ENCODE peak calls at places on chromosomes 16 and 17, in seven cellular contexts. O is pancreas, B is kidney, X is uterus, E is lower lobe of right lung, M is ovary, N is HCT116. K is an unnamed sample. For H3K4me1 and H3K9me3, the result is how much of the 10 kb centered on the place peaks cover.

GRCh38 chr17:74354123-74354522 is 7.5 kb downstream of the BTBD17 start:
- DNase-seq in O (no peak), B (no peak), X (no peak), E (no peak), M (no peak), N (peak), K (no peak)

GRCh38 chr17:42034059-42034458 is 14.2 kb downstream of the NKIRAS2 start:
- DNase-seq in O (no peak), B (no peak), X (no peak), E (no peak), M (no peak), N (no peak), K (no peak)

GRCh38 chr16:59632266-59632855 is 898.2 kb upstream of the GOT2 start:
- DNase-seq in O (no peak), B (no peak), X (no peak), E (no peak), M (no peak), N (no peak), K (no peak)

GRCh38 chr16:9027070-9027799 is 63.5 kb upstream of the USP7 start:
- DNase-seq in O (no peak), B (no peak), X (no peak), E (no peak), M (no peak), N (no peak), K (no peak)

GRCh38 chr16:78821335-78821734 is 721.9 kb downstream of the WWOX start:
- DNase-seq in O (no peak), B (no peak), X (no peak), E (no peak), M (no peak), N (no peak), K (no peak)

GRCh38 chr16:87602005-87602790 is at the start of gene JPH3:
- DNase-seq in O (no peak), B (no peak), X (no peak), E (no peak), M (no peak), N (no peak), K (no peak)

GRCh38 chr17:44069974-44070454 is 521 bp upstream of the G6PC3 start:
- DNase-seq in O (no peak), B (peak), X (no peak), E (no peak), M (peak), N (peak), K (no peak)

GRCh38 chr17:72466199-72466598 is 345.4 kb downstream of the SOX9 start:
- DNase-seq in O (no peak), B (peak), X (no peak), E (no peak), M (no peak), N (no peak), K (no peak)

GRCh38 chr17:14372905-14373559 is 72.2 kb downstream of the HS3ST3B1 start:
- DNase-seq in O (no peak), B (no peak), X (no peak), E (no peak), M (no peak), N (no peak), K (no peak)

GRCh38 chr17:51682115-51682514 is 421.8 kb downstream of the UTP18 start:
- DNase-seq in O (no peak), B (no peak), X (no peak), E (no peak), M (no peak), N (no peak), K (no peak)

GRCh38 chr16:75204410-75204758 is 2.6 kb downstream of the CTRB2 start:
- DNase-seq in O (peak), B (no peak), X (no peak), E (peak), M (no peak), N (no peak), K (no peak)

GRCh38 chr17:61161615-61162134 is 238.0 kb upstream of the TBX2 start:
- DNase-seq in O (no peak), B (no peak), X (no peak), E (no peak), M (no peak), N (no peak), K (no peak)

GRCh38 chr17:64259922-64260321 is 3.1 kb downstream of the TEX2 start:
- DNase-seq in O (no peak), B (no peak), X (no peak), E (no peak), M (no peak), N (no peak), K (no peak)

DNA sequence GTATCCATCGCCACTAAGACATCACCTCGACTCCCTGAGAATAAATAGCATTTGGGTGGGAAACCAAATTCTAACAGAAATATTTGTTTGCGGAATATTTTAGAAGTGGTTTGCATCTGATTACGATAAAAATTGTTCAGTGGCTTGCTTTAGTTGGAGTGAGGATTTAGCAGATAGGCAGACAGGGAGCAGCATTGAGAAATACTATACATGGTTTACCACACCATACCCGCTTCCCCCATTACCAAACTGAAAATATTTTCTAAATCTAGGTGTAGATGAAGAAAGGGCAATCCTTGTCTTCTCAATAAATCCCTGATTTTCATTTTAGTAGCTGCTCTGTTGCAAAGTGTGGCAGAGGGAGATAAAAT is 895 bp upstream of the BAHCC1 start:
- DNase-seq in O (no peak), B (no peak), X (no peak), E (no peak), M (no peak), N (no peak), K (no peak)
- H3K4me1 ChIP-seq in O (under half), B (under half), X (under half), E (half or more), M (under half), N (under half), K (under half)

DNA sequence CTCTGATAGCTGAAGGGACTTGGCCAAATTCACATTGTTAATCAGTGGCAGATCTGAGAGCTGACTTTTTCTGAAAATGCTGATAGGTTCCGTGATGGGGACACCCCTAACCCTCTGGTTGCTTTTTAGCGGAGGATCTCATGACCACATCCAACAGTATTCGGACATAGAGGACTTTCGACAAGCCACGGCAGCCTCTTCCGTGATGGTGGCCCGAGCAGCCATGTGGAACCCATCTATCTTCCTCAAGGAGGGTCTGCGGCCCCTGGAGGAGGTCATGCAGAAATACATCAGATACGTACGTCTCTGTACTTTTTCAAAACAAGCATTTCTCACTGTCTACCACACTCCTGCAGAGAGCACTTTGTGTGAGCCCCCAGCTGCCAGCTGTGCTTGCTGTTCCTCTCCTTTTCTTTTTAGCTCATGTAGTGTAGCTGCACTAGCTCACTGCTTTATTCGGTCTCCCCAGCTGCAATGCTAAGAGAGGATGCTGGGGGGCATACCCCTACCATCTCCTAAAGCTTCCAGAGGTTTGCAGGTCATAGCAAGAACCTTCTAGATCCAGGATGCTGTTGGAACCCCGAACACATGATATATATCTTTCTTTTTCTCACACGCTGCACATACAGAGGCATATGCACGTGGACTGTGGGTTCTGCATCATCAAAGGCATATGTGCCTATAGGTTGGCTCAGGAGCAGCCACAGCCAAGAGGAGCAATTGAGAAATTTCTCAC is 14.2 kb upstream of the NFATC3 start:
- DNase-seq in O (no peak), B (no peak), X (no peak), E (no peak), M (no peak), N (no peak), K (no peak)
- TF ChIP-seq CTCF in O (no peak), B (no peak), X (no peak), E (no peak), M (no peak), N (no peak), K (no peak)

DNA sequence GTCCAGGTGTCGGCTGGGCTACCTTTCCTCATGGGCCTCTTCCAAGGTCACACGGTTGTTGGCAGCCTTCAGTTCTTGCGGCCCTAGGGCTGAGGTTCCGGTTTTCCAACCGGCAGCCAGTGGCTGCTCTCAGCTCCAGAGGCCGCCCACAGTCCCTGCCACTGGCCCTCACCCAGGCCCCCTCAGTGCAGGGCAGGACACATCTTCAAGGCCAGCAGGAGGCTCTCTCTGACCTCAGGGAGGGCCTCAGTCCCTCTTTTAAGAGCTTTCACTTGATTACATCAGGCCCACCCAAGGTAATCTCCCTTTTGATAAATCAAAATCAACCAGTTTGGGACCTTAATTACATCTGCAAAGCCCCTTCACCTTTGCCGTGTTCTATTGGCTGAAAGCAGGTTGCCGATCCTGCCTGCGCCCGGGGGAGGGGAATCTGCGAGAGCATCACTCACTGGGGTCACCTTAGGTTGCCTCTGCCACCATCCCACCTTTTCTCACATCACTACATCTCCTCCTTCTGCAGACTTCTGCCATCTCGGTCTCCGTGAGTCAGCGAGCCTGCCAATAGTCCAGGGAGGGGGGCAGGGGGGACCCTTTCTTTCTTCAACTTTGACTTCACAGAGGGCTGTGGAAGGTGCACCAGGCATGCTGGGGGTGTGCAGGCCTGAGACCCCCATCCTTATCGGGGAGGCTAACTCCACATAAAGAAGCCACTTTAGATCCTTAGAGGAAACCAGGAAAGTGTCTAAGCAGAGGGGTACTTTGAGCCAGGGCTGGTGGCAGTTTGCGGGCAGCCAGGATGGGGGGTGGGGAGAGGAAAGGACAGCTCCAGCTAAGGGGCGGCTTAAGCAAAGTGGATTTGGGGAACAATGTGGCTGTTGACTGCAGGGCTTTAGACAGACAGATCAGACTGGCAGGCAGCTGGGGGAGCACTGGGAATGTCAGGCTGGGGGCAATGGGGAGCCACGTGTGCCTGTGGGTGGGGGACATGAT is 28.8 kb upstream of the NXPH3 start:
- DNase-seq in O (no peak), B (no peak), X (no peak), E (no peak), M (no peak), N (no peak), K (no peak)
- H3K9me3 ChIP-seq in O (under half), B (under half), X (under half), E (under half), M (under half), N (under half), K (under half)

GRCh38 chr17:7477392-7478275 is 1.8 kb downstream of the ZBTB4 start:
- DNase-seq in O (no peak), B (peak), X (no peak), E (peak), M (peak), N (no peak), K (peak)
- H3K4me1 ChIP-seq in O (under half), B (under half), X (under half), E (under half), M (under half), N (under half), K (half or more)

DNA sequence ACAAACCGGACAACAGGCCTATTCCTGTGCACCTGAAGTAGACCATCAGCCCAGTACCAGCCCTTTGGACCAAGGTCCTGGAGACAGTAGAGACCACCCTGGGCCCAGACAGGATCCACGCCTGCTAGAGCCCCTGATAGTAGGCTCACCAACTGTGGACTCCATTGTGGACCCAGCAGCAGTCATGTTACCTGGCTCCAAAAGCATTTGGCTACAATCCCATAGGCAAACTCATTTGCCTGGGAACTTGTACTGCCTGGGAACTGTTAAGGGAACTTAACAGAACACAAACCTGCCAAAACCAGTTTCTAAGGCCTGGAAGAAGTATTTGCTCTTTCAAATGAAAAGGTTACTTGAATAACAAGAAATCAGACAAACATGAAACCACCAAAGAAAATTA is 10.0 kb upstream of the ACSM1 start:
- DNase-seq in O (peak), B (no peak), X (no peak), E (no peak), M (no peak), N (no peak), K (no peak)
- TF ChIP-seq CTCF in O (no peak), B (no peak), X (no peak), E (no peak), M (no peak), N (no peak), K (no peak)

DNA sequence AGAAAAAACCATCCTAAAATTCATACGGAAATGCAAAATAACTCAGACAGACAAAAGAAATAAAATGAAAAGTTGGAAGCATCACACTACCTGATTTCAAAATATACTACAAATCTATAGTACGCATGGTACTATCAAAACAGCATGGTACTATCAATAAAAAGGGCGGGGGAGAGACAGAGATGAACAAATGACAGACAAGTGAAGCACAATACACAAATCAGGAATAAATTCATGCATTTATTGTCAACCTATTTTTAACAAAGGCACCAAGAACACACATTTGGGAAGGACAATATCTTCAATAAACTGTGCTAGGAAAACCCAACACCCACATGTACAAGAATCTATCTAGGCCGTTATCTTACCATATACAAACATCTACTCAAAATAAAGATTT is 207.4 kb upstream of the WSB1 start:
- DNase-seq in O (no peak), B (no peak), X (no peak), E (no peak), M (no peak), N (no peak), K (no peak)
- H3K9me3 ChIP-seq in O (under half), B (under half), X (under half), E (under half), M (under half), N (under half), K (under half)

DNA sequence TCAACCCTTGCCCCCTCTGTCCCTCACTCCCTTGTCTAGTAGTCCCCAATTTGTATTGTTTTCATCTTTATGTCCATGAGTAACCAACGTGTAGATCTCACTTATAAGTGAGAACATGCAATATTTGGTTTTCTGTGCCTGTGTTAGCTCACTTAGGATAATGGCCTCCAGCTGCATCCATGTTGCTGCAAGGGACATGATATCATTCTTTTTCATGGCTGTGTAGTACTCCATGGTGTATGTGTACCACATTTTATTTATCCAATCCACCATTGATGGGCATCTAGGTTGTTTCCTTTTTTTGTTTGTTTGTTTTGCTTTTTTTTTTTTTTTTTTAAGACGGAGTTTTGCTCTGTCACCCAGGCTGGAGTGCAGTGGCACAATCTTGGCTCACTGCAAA is 63.0 kb upstream of the HS3ST4 start:
- DNase-seq in O (no peak), B (no peak), X (no peak), E (no peak), M (no peak), N (no peak), K (no peak)
- H3K4me1 ChIP-seq in O (under half), B (under half), X (under half), E (under half), M (under half), N (under half), K (under half)

GRCh38 chr17:31494259-31495048 is 103.0 kb downstream of the RAB11FIP4 start:
- DNase-seq in O (no peak), B (peak), X (no peak), E (no peak), M (no peak), N (no peak), K (no peak)
- TF ChIP-seq CTCF in O (no peak), B (no peak), X (no peak), E (no peak), M (no peak), N (no peak), K (no peak)

GRCh38 chr17:5092139-5093010 is 14.1 kb downstream of the ZFP3 start:
- DNase-seq in O (no peak), B (no peak), X (no peak), E (no peak), M (no peak), N (no peak), K (no peak)
- H3K9me3 ChIP-seq in O (under half), B (under half), X (half or more), E (half or more), M (under half), N (half or more), K (half or more)

GRCh38 chr16:10213748-10214147 is 31.5 kb upstream of the GRIN2A start:
- DNase-seq in O (no peak), B (no peak), X (no peak), E (no peak), M (no peak), N (no peak), K (no peak)
- H3K4me1 ChIP-seq in O (under half), B (under half), X (under half), E (under half), M (under half), N (under half), K (under half)

K was measured in psoas muscle.